ENCODE peak calls at places on chromosomes 16 and 17, in eight cellular contexts. One of them, this sample, is unnamed.

GRCh38 chr16:51524555-51525373 is 373.7 kb upstream of the SALL1 start:
- DNase-seq in adrenal gland: peak; percentile 35
- DNase-seq in astrocyte: peak; percentile 77
- DNase-seq in mammary epithelial cell: peak; percentile 52
- DNase-seq in mucosa of descending colon: no peak
- DNase-seq in HFF-Myc: no peak
- DNase-seq in GM12878: no peak
- DNase-seq in fibroblast of mammary gland: peak; percentile 88
- DNase-seq in this sample: no peak

GRCh38 chr16:79089735-79090284 is 510.7 kb downstream of the MAF start:
- DNase-seq in adrenal gland: peak; percentile 18
- DNase-seq in astrocyte: no peak
- DNase-seq in mammary epithelial cell: no peak
- DNase-seq in mucosa of descending colon: no peak
- DNase-seq in HFF-Myc: no peak
- DNase-seq in GM12878: peak; percentile 9
- DNase-seq in fibroblast of mammary gland: peak; percentile 15
- DNase-seq in this sample: peak; percentile 22

GRCh38 chr16:72312862-72313261 is 140.9 kb upstream of the PMFBP1 start:
- DNase-seq in adrenal gland: no peak
- DNase-seq in astrocyte: peak; percentile 24
- DNase-seq in mammary epithelial cell: no peak
- DNase-seq in mucosa of descending colon: no peak
- DNase-seq in HFF-Myc: peak; percentile 77
- DNase-seq in GM12878: no peak
- DNase-seq in fibroblast of mammary gland: peak; percentile 71
- DNase-seq in this sample: no peak

GRCh38 chr17:63431939-63432804 is 13.9 kb downstream of the CYB561 start:
- DNase-seq in adrenal gland: peak; percentile 6
- DNase-seq in astrocyte: peak; percentile 65
- DNase-seq in mammary epithelial cell: no peak
- DNase-seq in mucosa of descending colon: peak; percentile 59
- DNase-seq in HFF-Myc: no peak
- DNase-seq in GM12878: no peak
- DNase-seq in fibroblast of mammary gland: peak; percentile 22
- DNase-seq in this sample: no peak

GRCh38 chr17:54860617-54861468 is 39.8 kb upstream of the TOM1L1 start:
- DNase-seq in adrenal gland: no peak
- DNase-seq in astrocyte: no peak
- DNase-seq in mammary epithelial cell: no peak
- DNase-seq in mucosa of descending colon: no peak
- DNase-seq in HFF-Myc: no peak
- DNase-seq in GM12878: no peak
- DNase-seq in fibroblast of mammary gland: no peak
- DNase-seq in this sample: no peak

GRCh38 chr17:60695960-60696359 is 18.3 kb downstream of the BCAS3 start:
- DNase-seq in adrenal gland: no peak
- DNase-seq in astrocyte: peak; percentile 12
- DNase-seq in mammary epithelial cell: peak; percentile 70
- DNase-seq in mucosa of descending colon: no peak
- DNase-seq in HFF-Myc: no peak
- DNase-seq in GM12878: no peak
- DNase-seq in fibroblast of mammary gland: peak; percentile 52
- DNase-seq in this sample: no peak

GRCh38 chr17:64632606-64633005 is 29.5 kb downstream of the SMURF2 start:
- DNase-seq in adrenal gland: no peak
- DNase-seq in astrocyte: peak; percentile 25
- DNase-seq in mammary epithelial cell: no peak
- DNase-seq in mucosa of descending colon: no peak
- DNase-seq in HFF-Myc: no peak
- DNase-seq in GM12878: no peak
- DNase-seq in fibroblast of mammary gland: peak; percentile 70
- DNase-seq in this sample: no peak

GRCh38 chr16:80751167-80751566 is 53.2 kb downstream of the CDYL2 start:
- DNase-seq in adrenal gland: peak; percentile 17
- DNase-seq in astrocyte: peak; percentile 68
- DNase-seq in mammary epithelial cell: no peak
- DNase-seq in mucosa of descending colon: no peak
- DNase-seq in HFF-Myc: no peak
- DNase-seq in GM12878: no peak
- DNase-seq in fibroblast of mammary gland: peak; percentile 57
- DNase-seq in this sample: no peak

GRCh38 chr16:11602321-11602720 is 15.6 kb upstream of the LITAF start:
- DNase-seq in adrenal gland: no peak
- DNase-seq in astrocyte: no peak
- DNase-seq in mammary epithelial cell: no peak
- DNase-seq in mucosa of descending colon: no peak
- DNase-seq in HFF-Myc: no peak
- DNase-seq in GM12878: no peak
- DNase-seq in fibroblast of mammary gland: no peak
- DNase-seq in this sample: no peak

GRCh38 chr17:57313276-57313835 is 57.0 kb downstream of the MSI2 start:
- DNase-seq in adrenal gland: no peak
- DNase-seq in astrocyte: no peak
- DNase-seq in mammary epithelial cell: no peak
- DNase-seq in mucosa of descending colon: no peak
- DNase-seq in HFF-Myc: no peak
- DNase-seq in GM12878: no peak
- DNase-seq in fibroblast of mammary gland: no peak
- DNase-seq in this sample: no peak

GRCh38 chr16:86609115-86609514 is 30.8 kb downstream of the FOXL1 start:
- DNase-seq in adrenal gland: no peak
- DNase-seq in astrocyte: peak; percentile 97
- DNase-seq in mammary epithelial cell: no peak
- DNase-seq in mucosa of descending colon: no peak
- DNase-seq in HFF-Myc: no peak
- DNase-seq in GM12878: no peak
- DNase-seq in fibroblast of mammary gland: peak; percentile 64
- DNase-seq in this sample: no peak

DNA sequence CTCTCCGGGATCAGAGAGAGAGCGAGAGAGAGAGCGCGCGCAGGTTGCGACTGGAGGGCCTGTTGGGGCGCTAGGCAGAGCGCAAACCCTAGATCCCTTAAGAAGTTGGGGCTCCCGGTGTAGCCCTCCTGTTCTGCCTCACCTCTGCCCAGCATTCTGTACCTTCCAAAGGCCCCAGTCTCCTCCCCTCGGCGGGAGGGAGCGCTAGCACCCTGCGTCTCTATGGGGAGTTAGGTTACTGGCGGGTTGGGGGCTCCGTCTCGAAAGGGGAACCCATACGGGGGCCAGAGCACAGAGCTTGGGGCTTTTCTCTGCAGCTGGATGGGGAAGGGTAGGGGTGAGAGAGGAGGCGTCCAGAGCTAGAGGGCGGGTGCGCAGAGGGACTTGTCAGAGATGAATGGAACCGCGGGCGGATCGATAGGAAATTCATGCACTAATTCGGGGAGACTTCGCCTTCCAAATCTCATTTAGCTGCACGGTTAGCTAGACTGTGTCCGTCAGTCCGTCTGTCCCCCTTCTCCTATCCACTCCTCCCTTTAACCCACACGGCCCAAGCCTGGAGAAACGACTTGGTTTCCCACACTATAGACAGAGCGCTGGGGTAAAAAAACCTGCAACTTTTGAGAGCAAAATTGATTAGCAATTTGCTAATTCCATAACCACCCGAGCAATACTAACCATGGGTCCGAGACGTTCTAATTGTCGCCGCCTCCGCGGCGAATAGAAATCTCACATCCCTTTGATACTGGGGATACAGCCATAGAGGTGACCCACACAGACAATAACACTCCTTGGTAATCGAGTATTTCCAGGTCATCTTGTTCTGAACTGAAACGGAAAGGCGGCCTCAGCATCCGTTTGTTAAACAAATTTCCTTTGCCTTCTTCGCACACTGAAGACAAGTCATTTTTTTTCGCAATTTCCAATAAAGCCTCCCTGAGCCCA is 738 bp upstream of the HOXB4 start:
- DNase-seq in adrenal gland: no peak
- DNase-seq in astrocyte: peak; percentile 32
- DNase-seq in mammary epithelial cell: peak; percentile 36
- DNase-seq in mucosa of descending colon: peak; percentile 51
- DNase-seq in HFF-Myc: no peak
- DNase-seq in GM12878: no peak
- DNase-seq in fibroblast of mammary gland: no peak
- DNase-seq in this sample: no peak
- H3K4me3 ChIP-seq in adrenal gland: no peak overlapping the region
- H3K4me3 ChIP-seq in astrocyte: peak overlapping the region; percentile 43
- H3K4me3 ChIP-seq in mammary epithelial cell: no peak overlapping the region
- H3K4me3 ChIP-seq in mucosa of descending colon: no peak overlapping the region
- H3K4me3 ChIP-seq in HFF-Myc: peak overlapping the region; percentile 12
- H3K4me3 ChIP-seq in GM12878: peak overlapping the region; percentile 93
- H3K4me3 ChIP-seq in fibroblast of mammary gland: peak overlapping the region; percentile 71
- H3K4me3 ChIP-seq in this sample: peak overlapping the region; percentile 84

GRCh38 chr16:73840710-73841109 is 455.9 kb upstream of the PSMD7 start:
- DNase-seq in adrenal gland: no peak
- DNase-seq in astrocyte: no peak
- DNase-seq in mammary epithelial cell: no peak
- DNase-seq in mucosa of descending colon: no peak
- DNase-seq in HFF-Myc: no peak
- DNase-seq in GM12878: no peak
- DNase-seq in fibroblast of mammary gland: no peak
- DNase-seq in this sample: no peak

GRCh38 chr16:73847090-73847489 is 449.5 kb upstream of the PSMD7 start:
- DNase-seq in adrenal gland: no peak
- DNase-seq in astrocyte: no peak
- DNase-seq in mammary epithelial cell: no peak
- DNase-seq in mucosa of descending colon: no peak
- DNase-seq in HFF-Myc: no peak
- DNase-seq in GM12878: no peak
- DNase-seq in fibroblast of mammary gland: no peak
- DNase-seq in this sample: no peak

GRCh38 chr16:73848993-73849392 is 447.6 kb upstream of the PSMD7 start:
- DNase-seq in adrenal gland: no peak
- DNase-seq in astrocyte: no peak
- DNase-seq in mammary epithelial cell: no peak
- DNase-seq in mucosa of descending colon: peak; percentile 72
- DNase-seq in HFF-Myc: no peak
- DNase-seq in GM12878: no peak
- DNase-seq in fibroblast of mammary gland: no peak
- DNase-seq in this sample: no peak

GRCh38 chr16:73846292-73846849 is 450.2 kb upstream of the PSMD7 start:
- DNase-seq in adrenal gland: no peak
- DNase-seq in astrocyte: no peak
- DNase-seq in mammary epithelial cell: no peak
- DNase-seq in mucosa of descending colon: no peak
- DNase-seq in HFF-Myc: no peak
- DNase-seq in GM12878: no peak
- DNase-seq in fibroblast of mammary gland: no peak
- DNase-seq in this sample: no peak
- TF ChIP-seq CTCF in adrenal gland: no peak
- TF ChIP-seq CTCF in astrocyte: no peak
- TF ChIP-seq CTCF in mammary epithelial cell: no peak
- TF ChIP-seq CTCF in mucosa of descending colon: no peak
- TF ChIP-seq CTCF in HFF-Myc: no peak
- TF ChIP-seq CTCF in GM12878: no peak
- TF ChIP-seq CTCF in fibroblast of mammary gland: no peak
- TF ChIP-seq CTCF in this sample: no peak

GRCh38 chr17:17560167-17560566 is 31.3 kb downstream of the PEMT start:
- DNase-seq in adrenal gland: no peak
- DNase-seq in astrocyte: no peak
- DNase-seq in mammary epithelial cell: no peak
- DNase-seq in mucosa of descending colon: no peak
- DNase-seq in HFF-Myc: no peak
- DNase-seq in GM12878: no peak
- DNase-seq in fibroblast of mammary gland: no peak
- DNase-seq in this sample: no peak
- H3K4me3 ChIP-seq in adrenal gland: no peak overlapping the region
- H3K4me3 ChIP-seq in astrocyte: no peak overlapping the region
- H3K4me3 ChIP-seq in mammary epithelial cell: no peak overlapping the region
- H3K4me3 ChIP-seq in mucosa of descending colon: no peak overlapping the region
- H3K4me3 ChIP-seq in HFF-Myc: no peak overlapping the region
- H3K4me3 ChIP-seq in GM12878: no peak overlapping the region
- H3K4me3 ChIP-seq in fibroblast of mammary gland: no peak overlapping the region
- H3K4me3 ChIP-seq in this sample: no peak overlapping the region

DNA sequence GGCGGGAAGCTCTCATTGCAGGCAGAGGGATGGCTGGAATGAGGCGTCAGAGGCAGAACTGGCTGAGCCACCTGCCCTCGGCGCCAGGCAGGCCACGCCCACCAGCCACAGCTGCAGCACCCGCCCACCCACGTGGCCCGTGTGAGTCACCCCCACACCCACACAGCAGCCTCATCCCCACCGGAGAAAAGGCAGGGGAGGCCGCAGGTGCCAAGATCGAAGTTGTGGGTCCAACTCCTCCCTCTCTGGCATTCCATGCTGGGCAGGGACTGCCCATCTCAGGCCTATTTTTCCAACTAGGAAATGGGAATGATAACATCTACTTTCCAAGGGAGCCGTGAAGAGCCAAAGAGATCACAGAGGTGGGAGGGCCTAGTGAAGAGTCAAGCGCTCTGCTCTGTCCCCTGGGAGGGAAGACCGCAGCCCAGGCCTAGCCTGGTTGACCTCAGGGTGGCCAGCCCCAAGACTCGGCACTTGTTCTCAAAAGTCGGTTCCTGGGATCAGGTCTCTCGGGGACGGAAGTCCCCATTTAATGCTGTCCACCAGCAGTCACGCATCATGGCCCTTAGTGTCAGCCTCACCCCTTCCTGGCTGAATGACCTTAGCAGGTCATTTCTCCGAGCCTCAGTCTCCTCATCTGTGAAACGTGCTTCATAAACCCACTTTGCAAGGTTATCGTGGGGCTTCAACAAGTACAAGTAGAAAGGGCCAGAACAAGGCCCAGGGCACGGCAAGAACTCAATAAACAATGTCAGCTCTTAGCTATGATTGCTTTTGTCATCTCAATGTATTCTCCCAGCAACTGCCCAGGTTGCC is at the start of gene TRPV3:
- DNase-seq in adrenal gland: peak; percentile 54
- DNase-seq in astrocyte: no peak
- DNase-seq in mammary epithelial cell: peak; percentile 87
- DNase-seq in mucosa of descending colon: peak; percentile 92
- DNase-seq in HFF-Myc: no peak
- DNase-seq in GM12878: peak; percentile 66
- DNase-seq in fibroblast of mammary gland: peak; percentile 68
- DNase-seq in this sample: peak; percentile 24
- TF ChIP-seq CTCF in adrenal gland: no peak
- TF ChIP-seq CTCF in astrocyte: no peak
- TF ChIP-seq CTCF in mammary epithelial cell: no peak
- TF ChIP-seq CTCF in mucosa of descending colon: no peak
- TF ChIP-seq CTCF in HFF-Myc: no peak
- TF ChIP-seq CTCF in GM12878: no peak
- TF ChIP-seq CTCF in fibroblast of mammary gland: no peak
- TF ChIP-seq CTCF in this sample: no peak